ENCODE peak calls at places on chromosomes 3 and 15, in seven cellular contexts. P, I, K, V, B, W and J are unnamed samples.

GRCh38 chr15:62482715-62483429 is 317.8 kb upstream of the C2CD4B start:
- DNase-seq in P (no peak), I (peak), K (peak), W (no peak), V (peak), B (peak), J (peak)

GRCh38 chr3:4529901-4530588 is 36.9 kb downstream of the ITPR1 start:
- DNase-seq in B (no peak), K (no peak), W (no peak), V (no peak), P (no peak), I (no peak), J (no peak)

GRCh38 chr3:79086514-79086913 is 681.3 kb downstream of the ROBO1 start:
- DNase-seq in P (no peak), K (peak), B (peak), W (peak), I (peak), V (peak), J (peak)

GRCh38 chr3:17820704-17821103 is 78.3 kb upstream of the TBC1D5 start:
- DNase-seq in V (no peak), B (no peak), P (no peak), K (no peak), I (no peak), W (no peak), J (no peak)

GRCh38 chr15:97189152-97189551 is 771.4 kb upstream of the ARRDC4 start:
- DNase-seq in P (no peak), I (no peak), B (no peak), W (no peak), K (no peak), V (no peak), J (no peak)

GRCh38 chr3:111666041-111666735 is 71.0 kb upstream of the ZBED2 start:
- DNase-seq in V (no peak), W (no peak), I (no peak), B (no peak), P (no peak), K (no peak), J (no peak)

GRCh38 chr3:182482692-182483091 is 310.6 kb upstream of the ATP11B start:
- DNase-seq in B (no peak), K (no peak), V (no peak), P (no peak), I (no peak), W (no peak), J (no peak)

GRCh38 chr3:196533260-196533681 is 18.1 kb upstream of the SMCO1 start:
- DNase-seq in K (no peak), W (peak), B (no peak), V (no peak), I (peak), P (no peak), J (no peak)

GRCh38 chr15:34804113-34804512 is 8.8 kb upstream of the ACTC1 start:
- DNase-seq in I (no peak), K (no peak), V (no peak), B (no peak), W (no peak), P (no peak), J (no peak)

GRCh38 chr3:12929801-12930200 is 88.4 kb upstream of the RPL32 start:
- DNase-seq in P (no peak), K (no peak), V (no peak), W (no peak), I (no peak), B (no peak), J (no peak)

GRCh38 chr15:80695099-80695910 is at the start of gene ABHD17C:
- DNase-seq in K (peak), V (peak), P (no peak), I (peak), W (peak), B (peak), J (peak)

GRCh38 chr3:14508966-14509795 is 31.0 kb downstream of the GRIP2 start:
- DNase-seq in I (peak), W (peak), B (peak), K (peak), V (peak), P (peak), J (peak)

GRCh38 chr15:31324739-31325431 is 1.8 kb upstream of the KLF13 start:
- DNase-seq in I (no peak), W (no peak), P (no peak), B (no peak), V (no peak), K (no peak), J (no peak)

GRCh38 chr3:39208463-39209055 is 16.2 kb upstream of the XIRP1 start:
- DNase-seq in W (peak), V (peak), B (peak), P (no peak), K (peak), I (peak), J (peak)